ENCODE peak calls at places on chromosomes 1 and 21, in nine cellular contexts. M is RWPE1, J is psoas muscle, C is GM13976, Y is GM10248, D is suprapubic skin, A is AG09309, T is heart right ventricle, V is neural progenitor cell. E is an unnamed sample.

GRCh38 chr1:168621356-168621755 is 45.0 kb downstream of the XCL1 start:
- DNase-seq in M (no peak), J (peak), C (no peak), Y (no peak), D (no peak), A (no peak), T (no peak), V (peak), E (no peak)

GRCh38 chr1:55724551-55725325 is 509.6 kb upstream of the USP24 start:
- DNase-seq in M (no peak), J (no peak), C (no peak), Y (no peak), D (no peak), A (peak), T (no peak), V (peak), E (peak)

GRCh38 chr1:3387401-3387800 is 67.1 kb upstream of the ARHGEF16 start:
- DNase-seq in M (no peak), J (no peak), C (no peak), Y (no peak), D (no peak), A (no peak), T (no peak), V (no peak), E (no peak)

GRCh38 chr1:94154989-94155388 is 34.0 kb upstream of the ABCA4 start:
- DNase-seq in M (no peak), J (no peak), C (no peak), Y (no peak), D (no peak), A (no peak), T (peak), V (no peak), E (no peak)

GRCh38 chr21:31526040-31526439 is 133.5 kb upstream of the SOD1 start:
- DNase-seq in M (peak), J (no peak), C (no peak), Y (no peak), D (no peak), A (no peak), T (no peak), V (no peak), E (no peak)

GRCh38 chr1:66271216-66271903 is 262.6 kb upstream of the SGIP1 start:
- DNase-seq in M (peak), J (peak), C (no peak), Y (no peak), D (peak), A (peak), T (peak), V (peak), E (peak)

GRCh38 chr21:17585875-17586450 is 26.7 kb downstream of the BTG3 start:
- DNase-seq in M (peak), J (no peak), C (peak), Y (peak), D (no peak), A (peak), T (peak), V (peak), E (peak)

GRCh38 chr21:21029159-21029558 is 30.9 kb downstream of the NCAM2 start:
- DNase-seq in M (no peak), J (no peak), C (no peak), Y (no peak), D (no peak), A (no peak), T (no peak), V (no peak), E (no peak)

GRCh38 chr21:34858559-34858958 is 189.8 kb downstream of the CLIC6 start:
- DNase-seq in M (no peak), J (no peak), C (no peak), Y (no peak), D (no peak), A (no peak), T (no peak), V (no peak), E (no peak)

GRCh38 chr1:43274125-43274803 is 4.5 kb downstream of the TMEM125 start:
- DNase-seq in M (peak), J (no peak), C (peak), Y (peak), D (peak), A (no peak), T (peak), V (no peak), E (no peak)

GRCh38 chr1:224635356-224635755 is 19.2 kb downstream of the CNIH3 start:
- DNase-seq in M (peak), J (no peak), C (no peak), Y (no peak), D (no peak), A (peak), T (no peak), V (no peak), E (peak)

GRCh38 chr1:240888039-240888786 is 276.3 kb upstream of the GREM2 start:
- DNase-seq in M (peak), J (no peak), C (peak), Y (peak), D (no peak), A (no peak), T (no peak), V (peak), E (no peak)

GRCh38 chr1:14602131-14602530 is 3.6 kb downstream of the KAZN start:
- DNase-seq in M (no peak), J (peak), C (no peak), Y (no peak), D (peak), A (no peak), T (peak), V (peak), E (no peak)

GRCh38 chr1:53293123-53293522 is 34.7 kb downstream of the LRP8 start:
- DNase-seq in M (no peak), J (no peak), C (no peak), Y (no peak), D (no peak), A (no peak), T (no peak), V (no peak), E (no peak)

GRCh38 chr1:23108918-23109533 is 59.6 kb downstream of the LUZP1 start:
- DNase-seq in M (no peak), J (no peak), C (no peak), Y (no peak), D (no peak), A (no peak), T (no peak), V (no peak), E (no peak)

GRCh38 chr1:243345205-243345604 is 89.4 kb downstream of the SDCCAG8 start:
- DNase-seq in M (no peak), J (no peak), C (no peak), Y (no peak), D (no peak), A (no peak), T (no peak), V (no peak), E (no peak)
- TF ChIP-seq CTCF in M (no peak), J (no peak), C (peak), Y (peak), D (no peak), A (no peak), T (no peak), V (peak), E (peak)

DNA sequence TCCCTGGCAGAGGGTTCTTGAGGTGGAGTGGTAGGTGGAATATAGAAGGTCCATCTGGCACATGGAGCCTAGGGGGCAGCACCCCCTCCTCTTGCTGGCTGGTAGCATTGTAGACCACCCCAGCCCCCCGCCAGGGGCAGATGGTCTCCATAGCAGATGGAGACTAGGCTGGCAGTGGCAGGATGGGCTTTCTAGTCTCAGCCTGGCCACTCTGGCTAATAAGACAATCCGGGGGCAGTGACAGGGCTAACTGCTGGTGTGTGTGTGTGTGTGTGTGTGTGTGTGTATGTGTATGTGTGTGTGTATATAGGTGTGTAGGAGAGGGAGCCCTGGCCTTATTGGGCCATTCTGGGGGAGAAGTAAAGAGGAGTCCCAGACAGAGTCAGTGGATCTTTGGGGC is 16.1 kb downstream of the UTP11 start:
- DNase-seq in M (no peak), J (no peak), C (peak), Y (no peak), D (no peak), A (no peak), T (no peak), V (no peak), E (no peak)
- TF ChIP-seq CTCF in M (no peak), J (no peak), C (no peak), Y (no peak), D (no peak), A (no peak), T (no peak), V (no peak), E (no peak)

GRCh38 chr1:17008208-17008855 is 3.4 kb downstream of the ATP13A2 start:
- DNase-seq in M (no peak), J (peak), C (no peak), Y (no peak), D (no peak), A (no peak), T (no peak), V (no peak), E (no peak)

GRCh38 chr1:17011439-17012307 is at the start of gene ATP13A2:
- DNase-seq in M (peak), J (peak), C (peak), Y (peak), D (peak), A (no peak), T (peak), V (peak), E (no peak)

GRCh38 chr1:17010601-17011438 is 908 bp downstream of the ATP13A2 start:
- DNase-seq in M (no peak), J (peak), C (peak), Y (no peak), D (no peak), A (no peak), T (peak), V (peak), E (no peak)

GRCh38 chr1:17007121-17007520 is 4.6 kb downstream of the ATP13A2 start:
- DNase-seq in M (no peak), J (peak), C (no peak), Y (no peak), D (no peak), A (no peak), T (no peak), V (no peak), E (no peak)

DNA sequence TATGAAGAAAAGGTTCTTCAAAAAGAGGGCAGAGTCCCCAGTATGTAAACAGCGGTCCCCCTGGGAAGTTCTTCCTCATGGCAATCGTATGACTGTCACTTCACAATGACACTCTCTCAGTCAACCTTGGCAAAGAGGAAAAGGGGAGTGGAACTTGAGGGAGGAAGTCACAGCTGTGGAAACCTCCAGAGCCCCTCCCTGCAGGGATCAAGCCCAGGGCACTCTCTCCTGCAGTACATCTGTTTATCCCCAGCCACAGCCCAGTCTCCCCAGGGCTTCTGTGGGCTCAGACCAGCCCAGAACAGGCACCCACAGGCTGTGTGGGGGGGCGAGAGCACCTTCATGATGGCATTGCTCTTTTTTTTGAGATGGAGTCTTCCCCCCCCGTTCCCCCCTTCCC is 2.0 kb downstream of the ATP13A2 start:
- DNase-seq in M (no peak), J (peak), C (peak), Y (no peak), D (no peak), A (no peak), T (no peak), V (no peak), E (no peak)
- TF ChIP-seq CTCF in M (no peak), J (no peak), C (no peak), Y (no peak), D (no peak), A (no peak), T (no peak), V (no peak), E (no peak)

GRCh38 chr1:91511386-91511785 is 10.7 kb downstream of the CDC7 start:
- DNase-seq in M (peak), J (no peak), C (no peak), Y (no peak), D (no peak), A (peak), T (no peak), V (peak), E (peak)

GRCh38 chr1:91510754-91511153 is 10.1 kb downstream of the CDC7 start:
- DNase-seq in M (no peak), J (no peak), C (no peak), Y (no peak), D (no peak), A (no peak), T (no peak), V (no peak), E (no peak)

GRCh38 chr1:91507330-91507729 is 6.7 kb downstream of the CDC7 start:
- DNase-seq in M (no peak), J (no peak), C (no peak), Y (no peak), D (no peak), A (no peak), T (no peak), V (no peak), E (no peak)

GRCh38 chr1:91515994-91516393 is 15.3 kb downstream of the CDC7 start:
- DNase-seq in M (no peak), J (no peak), C (no peak), Y (no peak), D (no peak), A (no peak), T (no peak), V (no peak), E (no peak)

GRCh38 chr1:91513160-91513559 is 12.5 kb downstream of the CDC7 start:
- DNase-seq in M (no peak), J (no peak), C (no peak), Y (no peak), D (no peak), A (no peak), T (no peak), V (no peak), E (no peak)
- TF ChIP-seq CTCF in M (peak), J (peak), C (no peak), Y (no peak), D (peak), A (peak), T (peak), V (peak), E (peak)

E was measured in AG09319.